ENCODE peak calls at places on chromosomes 2 and 18, in ten cellular contexts. A is adipocyte; E is MM.1S; D is GM23248; F is tibial nerve; Q is cardiac muscle cell; B is left lung; I is K562; M is CD8-positive, alpha-beta T cell; N is transverse colon. W is an unnamed sample.

GRCh38 chr2:102094917-102095316 is 47.6 kb upstream of the IL1R1 start:
- DNase-seq in F (no peak), I (peak; percentile 68), M (no peak), B (no peak), Q (peak; percentile 84), D (peak; percentile 97), A (peak; percentile 87), N (peak; percentile 70), E (no peak), W (no peak)

GRCh38 chr2:44943693-44944101 is 2.2 kb downstream of the SIX3 start:
- DNase-seq in N (no peak), D (no peak), Q (no peak), I (no peak), E (no peak), M (no peak), A (no peak), F (no peak), B (no peak), W (peak; percentile 51)

GRCh38 chr2:181036848-181037603 is 56.6 kb downstream of the UBE2E3 start:
- DNase-seq in A (peak; percentile 80), E (no peak), I (no peak), B (no peak), Q (peak; percentile 74), M (no peak), F (no peak), N (no peak), D (peak; percentile 91), W (no peak)

GRCh38 chr2:214482716-214483115 is 71.9 kb downstream of the VWC2L start:
- DNase-seq in E (no peak), A (no peak), I (no peak), N (no peak), M (no peak), Q (no peak), B (no peak), D (no peak), F (no peak), W (no peak)

GRCh38 chr2:106117882-106118684 is 76.0 kb downstream of the UXS1 start:
- DNase-seq in M (no peak), I (no peak), E (no peak), D (no peak), A (no peak), B (no peak), N (no peak), F (no peak), Q (no peak), W (no peak)

GRCh38 chr2:216857131-216857550 is 2.7 kb downstream of the TNP1 start:
- DNase-seq in Q (no peak), D (peak; percentile 81), E (no peak), B (no peak), I (no peak), M (no peak), F (no peak), A (no peak), N (no peak), W (no peak)

GRCh38 chr2:69997296-69998184 is 36.1 kb upstream of the ASPRV1 start:
- DNase-seq in E (no peak), M (no peak), D (peak; percentile 88), I (peak; percentile 89), F (peak; percentile 4), A (no peak), B (peak; percentile 85), N (peak; percentile 40), Q (no peak), W (no peak)

GRCh38 chr18:48308027-48308635 is 101.1 kb downstream of the ZBTB7C start:
- DNase-seq in D (no peak), Q (no peak), B (no peak), A (no peak), E (no peak), F (no peak), I (no peak), N (peak; percentile 38), M (no peak), W (no peak)

DNA sequence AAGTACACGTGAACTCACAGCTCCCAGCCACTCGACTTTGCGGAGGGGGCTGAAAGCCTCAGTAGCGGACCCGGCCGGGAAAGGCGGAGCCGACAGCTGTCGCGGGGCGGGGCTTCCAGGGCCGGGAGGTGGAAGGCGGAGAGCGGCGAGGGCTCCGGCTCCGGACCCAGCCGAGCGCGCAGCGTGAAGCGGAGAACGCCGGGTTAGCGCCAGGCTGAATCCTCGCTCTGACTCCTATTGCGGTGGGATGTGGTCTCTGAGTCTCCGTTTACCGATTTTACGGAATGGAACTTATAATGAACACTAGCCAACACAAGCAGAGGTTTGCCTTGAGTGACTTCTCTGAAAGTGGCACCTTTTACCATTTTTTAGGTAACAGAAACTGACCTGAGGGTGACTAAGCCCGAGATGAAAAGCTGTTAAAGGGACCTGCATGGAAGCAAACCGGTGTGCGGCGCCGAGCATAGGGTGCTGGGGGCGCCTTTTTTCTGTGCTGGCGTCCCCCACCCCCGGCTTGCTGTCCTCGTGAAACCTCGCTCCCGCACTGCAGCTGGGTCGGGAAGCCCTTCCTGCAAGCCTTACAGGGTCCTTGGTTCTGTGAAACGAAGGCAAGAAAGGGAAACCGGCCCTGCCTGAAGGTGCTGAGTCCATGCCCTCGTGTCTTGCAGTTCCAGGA is 72.9 kb downstream of the EN1 start:
- DNase-seq in M (no peak), D (peak; percentile 85), B (peak; percentile 86), I (peak; percentile 79), N (peak; percentile 29), E (peak; percentile 71), A (peak; percentile 75), Q (peak; percentile 65), F (no peak), W (peak; percentile 23)
- H3K27me3 ChIP-seq in M (peaks cover 12% of the 10 kb centered on the region), D (no peaks in the 10 kb centered on the region), B (peaks cover 24% of the 10 kb centered on the region), I (no peaks in the 10 kb centered on the region), N (peaks cover 57% of the 10 kb centered on the region), E (no peaks in the 10 kb centered on the region), A (peaks cover 3% of the 10 kb centered on the region), Q (peaks cover 54% of the 10 kb centered on the region), F (peaks cover 34% of the 10 kb centered on the region), W (no peaks in the 10 kb centered on the region)

GRCh38 chr2:42099431-42100173 is 51.8 kb downstream of the PKDCC start:
- DNase-seq in E (peak; percentile 60), A (no peak), N (no peak), B (no peak), I (no peak), Q (no peak), D (no peak), F (no peak), M (no peak), W (no peak)

GRCh38 chr2:42103829-42104228 is 56.0 kb downstream of the PKDCC start:
- DNase-seq in M (no peak), E (no peak), N (no peak), B (no peak), I (no peak), A (no peak), Q (no peak), D (no peak), F (no peak), W (no peak)

GRCh38 chr2:42100696-42101585 is 53.1 kb downstream of the PKDCC start:
- DNase-seq in E (peak; percentile 56), D (peak; percentile 80), A (peak; percentile 84), F (no peak), N (peak; percentile 75), M (peak; percentile 54), I (no peak), Q (peak; percentile 93), B (peak; percentile 95), W (no peak)

GRCh38 chr2:42102606-42103450 is 55.0 kb downstream of the PKDCC start:
- DNase-seq in N (peak; percentile 61), D (no peak), M (no peak), F (no peak), Q (peak; percentile 69), I (no peak), E (no peak), A (no peak), B (peak; percentile 91), W (no peak)

GRCh38 chr2:42101641-42102605 is 54.1 kb downstream of the PKDCC start:
- DNase-seq in E (peak; percentile 92), B (peak; percentile 94), F (peak; percentile 33), Q (peak; percentile 87), I (no peak), N (peak; percentile 78), D (peak; percentile 82), M (peak; percentile 88), A (peak; percentile 80), W (no peak)
- H3K4me3 ChIP-seq in E (peak overlapping the region; percentile 57), B (peak overlapping the region; percentile 44), F (peak overlapping the region; percentile 41), Q (no peak overlapping the region), I (no peak overlapping the region), N (peak overlapping the region; percentile 10), D (peak overlapping the region; percentile 51), M (peak overlapping the region; percentile 49), A (peak overlapping the region; percentile 63), W (no peak overlapping the region)

GRCh38 chr2:148653437-148653836 is 8.9 kb downstream of the EPC2 start:
- DNase-seq in M (no peak), N (no peak), A (no peak), F (no peak), I (peak; percentile 39), Q (peak; percentile 41), D (no peak), B (no peak), E (peak; percentile 65), W (no peak)

GRCh38 chr2:148645925-148646559 is 1.5 kb downstream of the EPC2 start:
- DNase-seq in D (peak; percentile 93), E (peak; percentile 91), F (no peak), I (peak; percentile 79), M (peak; percentile 54), B (no peak), A (peak; percentile 91), N (peak; percentile 65), Q (peak; percentile 86), W (peak; percentile 29)

GRCh38 chr2:148651972-148652371 is 7.4 kb downstream of the EPC2 start:
- DNase-seq in I (no peak), B (no peak), M (no peak), F (no peak), A (no peak), Q (no peak), N (no peak), D (no peak), E (no peak), W (no peak)

GRCh38 chr2:148654414-148654813 is 9.9 kb downstream of the EPC2 start:
- DNase-seq in A (no peak), D (no peak), N (no peak), Q (no peak), E (no peak), M (no peak), I (no peak), F (no peak), B (no peak), W (no peak)

DNA sequence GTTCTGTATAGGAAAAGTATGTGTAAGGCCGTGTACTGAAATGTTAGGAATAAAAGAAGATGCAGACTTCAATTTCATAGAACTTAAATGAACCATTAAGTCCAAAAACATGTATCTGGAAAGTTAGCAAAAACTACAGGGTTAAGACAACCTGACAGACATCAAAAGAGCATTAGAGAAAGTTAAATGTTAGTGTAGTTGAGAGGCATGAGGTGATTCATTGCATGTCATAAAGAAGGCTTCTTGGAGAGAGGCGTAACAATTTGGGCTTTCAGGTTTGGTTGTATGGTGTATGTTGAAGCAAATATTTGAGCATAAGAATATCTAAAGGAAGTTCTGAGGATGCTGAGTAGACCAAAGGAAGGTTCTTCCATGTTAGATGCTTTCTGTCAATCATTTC is 6.3 kb downstream of the EPC2 start:
- DNase-seq in E (no peak), B (no peak), N (no peak), I (no peak), A (no peak), Q (no peak), F (no peak), D (no peak), M (no peak), W (no peak)
- H3K4me1 ChIP-seq in E (peaks cover 35% of the 10 kb centered on the region), B (peaks cover 13% of the 10 kb centered on the region), N (peaks cover 8% of the 10 kb centered on the region), I (peaks cover 11% of the 10 kb centered on the region), A (peaks cover 9% of the 10 kb centered on the region), Q (peaks cover 30% of the 10 kb centered on the region), F (peaks cover 75% of the 10 kb centered on the region), D (peaks cover 5% of the 10 kb centered on the region), M (peaks cover 83% of the 10 kb centered on the region), W (no peaks in the 10 kb centered on the region)

DNA sequence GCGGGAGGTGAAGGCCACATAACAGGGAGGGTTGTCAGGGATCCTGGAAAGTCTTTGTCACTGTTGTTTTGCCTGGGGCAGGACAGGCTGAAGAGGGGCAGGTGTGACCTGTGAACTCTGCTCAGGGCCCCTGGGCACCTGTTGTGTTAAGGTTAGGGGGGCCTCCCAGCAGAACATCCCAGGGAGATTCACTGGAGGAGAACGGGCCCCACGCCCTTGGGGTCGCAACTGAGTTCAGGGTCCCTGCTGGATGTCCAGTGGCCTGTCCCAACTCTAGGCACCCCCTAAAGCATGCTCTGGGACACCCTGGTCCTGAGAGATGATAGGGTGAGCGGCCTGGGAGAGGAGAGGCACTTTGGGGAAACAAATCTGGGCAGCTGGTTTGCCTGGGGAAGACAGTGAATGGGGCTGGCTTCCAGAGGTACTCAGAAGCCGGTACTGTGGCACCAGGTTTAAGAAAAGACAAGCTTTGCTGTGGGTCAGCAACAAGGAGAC is 22.9 kb downstream of the GPR35 start:
- DNase-seq in M (no peak), I (no peak), D (no peak), A (no peak), B (peak; percentile 50), E (no peak), Q (no peak), F (no peak), N (no peak), W (no peak)
- H3K27me3 ChIP-seq in M (no peaks in the 10 kb centered on the region), I (peaks cover 66% of the 10 kb centered on the region), D (peaks cover 44% of the 10 kb centered on the region), A (peaks cover 92% of the 10 kb centered on the region), B (peaks cover 10% of the 10 kb centered on the region), E (peaks cover 59% of the 10 kb centered on the region), Q (no peaks in the 10 kb centered on the region), F (peaks cover 60% of the 10 kb centered on the region), N (peaks cover 63% of the 10 kb centered on the region), W (peaks cover 53% of the 10 kb centered on the region)

W was measured in BE2C.